ENCODE peak calls at places on chromosome 15, in five cellular contexts. V is IMR-90, X is mesendoderm, E is H1, A is neuronal stem cell. U is an unnamed sample.

GRCh38 chr15:59953392-59953883 is 50.7 kb upstream of the FOXB1 start:
- DNase-seq in E (no peak), A (no peak), X (no peak), V (no peak), U (no peak)

GRCh38 chr15:42679285-42680141 is 57.4 kb downstream of the CDAN1 start:
- DNase-seq in A (no peak), X (no peak), V (no peak), E (no peak), U (no peak)

GRCh38 chr15:60172147-60172546 is 168.0 kb downstream of the FOXB1 start:
- DNase-seq in E (no peak), V (no peak), X (no peak), A (no peak), U (no peak)

GRCh38 chr15:63530235-63530634 is 25.8 kb downstream of the USP3 start:
- DNase-seq in V (no peak), E (no peak), A (no peak), X (no peak), U (no peak)

GRCh38 chr15:96087180-96087886 is 243.2 kb upstream of the NR2F2 start:
- DNase-seq in V (no peak), E (no peak), A (peak), X (peak), U (no peak)

GRCh38 chr15:41043276-41043675 is 72.8 kb downstream of the INO80 start:
- DNase-seq in E (no peak), V (peak), A (no peak), X (no peak), U (peak)

GRCh38 chr15:64742385-64742784 is 33.0 kb downstream of the RBPMS2 start:
- DNase-seq in A (no peak), X (no peak), V (no peak), E (no peak), U (no peak)

GRCh38 chr15:77122576-77122975 is 51.7 kb upstream of the TSPAN3 start:
- DNase-seq in X (no peak), E (no peak), A (no peak), V (no peak), U (no peak)

GRCh38 chr15:31373970-31374369 is 47.3 kb downstream of the KLF13 start:
- DNase-seq in X (no peak), E (no peak), A (no peak), V (no peak), U (no peak)

GRCh38 chr15:96125681-96126080 is 204.8 kb upstream of the NR2F2 start:
- DNase-seq in A (no peak), V (peak), X (peak), E (no peak), U (peak)

GRCh38 chr15:57696146-57696545 is 10.4 kb upstream of the POLR2M start:
- DNase-seq in E (no peak), V (no peak), A (no peak), X (peak), U (no peak)

GRCh38 chr15:66565141-66565595 is 630 bp downstream of the LCTL start:
- DNase-seq in E (no peak), X (no peak), A (no peak), V (no peak), U (no peak)
- H2BK120ac ChIP-seq in E (peak), X (no peak), A (no peak), V (peak), U (no peak)

DNA sequence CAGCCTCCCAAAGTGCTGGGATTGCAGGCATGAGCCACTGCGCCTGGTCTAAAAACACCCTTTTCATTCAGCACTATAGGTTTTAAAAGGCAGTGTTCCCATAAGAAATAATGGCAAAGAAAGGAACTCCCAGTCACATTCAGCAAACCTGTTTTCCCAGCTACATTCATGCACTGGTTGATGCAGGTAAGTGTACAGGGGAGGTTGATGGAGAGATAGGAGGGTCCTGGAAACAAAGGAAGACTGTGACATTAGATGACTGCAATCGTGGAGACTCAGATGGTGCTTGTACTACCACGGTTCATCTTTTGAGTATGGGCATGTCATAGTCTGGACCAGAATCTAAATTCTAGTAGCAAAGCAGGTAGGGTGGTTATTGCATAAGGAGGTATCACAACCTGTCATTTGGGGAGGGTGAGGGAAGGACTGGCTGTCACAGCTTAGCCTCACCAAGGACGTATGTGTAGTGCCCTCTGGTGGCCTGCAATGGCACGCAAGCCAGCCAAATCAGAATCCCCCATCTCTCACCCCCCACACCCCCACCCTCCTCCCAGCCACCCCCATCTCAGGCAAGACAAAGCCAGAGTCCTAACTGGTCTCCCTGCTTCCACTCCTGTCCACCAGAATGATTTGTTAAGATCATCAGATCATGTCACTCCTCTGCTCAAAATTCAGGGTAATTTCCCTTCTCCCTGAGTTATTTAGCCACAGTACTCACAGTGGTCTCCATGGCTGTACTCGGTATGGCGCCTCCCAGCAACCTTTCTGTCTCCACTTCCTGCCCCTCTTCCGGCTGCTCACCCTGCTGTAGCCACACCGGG is 28.8 kb upstream of the UBL7 start:
- DNase-seq in V (peak), X (peak), E (peak), A (peak), U (peak)
- H2BK120ac ChIP-seq in V (no peak), X (no peak), E (no peak), A (no peak), U (no peak)

GRCh38 chr15:100602822-100603393 is 519 bp downstream of the ASB7 start:
- DNase-seq in A (no peak), X (peak), E (peak), V (peak), U (peak)
- H2BK120ac ChIP-seq in A (no peak), X (no peak), E (no peak), V (peak), U (no peak)

GRCh38 chr15:88563638-88564037 is 17.2 kb upstream of the DET1 start:
- DNase-seq in E (no peak), X (no peak), A (no peak), V (peak), U (peak)
- H2BK120ac ChIP-seq in E (no peak), X (no peak), A (no peak), V (no peak), U (no peak)

DNA sequence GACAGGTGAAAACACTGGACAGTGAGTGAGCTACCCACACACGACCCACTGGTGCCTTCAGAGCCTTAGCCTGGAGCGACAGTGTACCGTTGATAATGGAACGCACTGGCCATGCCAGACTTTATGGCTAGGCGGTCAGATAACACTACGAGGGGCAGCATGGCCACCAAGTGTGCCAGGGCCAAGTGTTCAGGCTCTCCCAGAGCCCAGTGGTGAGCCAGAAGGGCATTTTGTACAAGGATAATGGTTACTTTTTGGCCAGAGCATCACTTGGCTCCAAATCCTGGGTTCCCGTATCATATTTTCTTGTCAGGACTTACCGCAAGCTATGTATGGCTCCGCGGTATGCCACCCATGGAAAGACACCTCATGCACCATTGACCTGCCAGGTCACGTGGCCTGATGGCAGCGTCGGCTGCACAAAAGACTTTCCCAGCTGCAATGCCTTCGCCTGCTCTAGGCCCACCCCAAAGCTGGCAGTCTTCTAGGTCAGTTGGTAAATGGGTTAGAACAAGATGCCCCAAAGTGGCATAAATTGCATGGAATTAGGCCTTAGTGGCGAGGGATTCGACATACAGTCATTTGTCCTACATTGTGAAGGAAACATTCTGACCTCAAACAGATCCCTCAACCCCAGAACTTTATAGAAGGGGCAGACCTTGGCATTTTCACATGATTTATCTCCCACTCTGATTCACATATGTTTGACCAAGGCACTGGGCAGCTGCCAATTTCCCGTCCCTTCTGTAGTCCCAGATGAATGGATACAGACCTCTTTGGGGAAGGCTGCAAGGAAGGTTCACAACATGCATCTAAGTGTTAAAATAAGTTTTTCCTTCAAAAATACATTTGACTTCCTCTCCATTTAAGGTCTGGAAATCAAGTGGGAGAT is 12.2 kb upstream of the SLC28A1 start:
- DNase-seq in E (no peak), A (no peak), V (no peak), X (no peak), U (no peak)
- H2BK120ac ChIP-seq in E (no peak), A (no peak), V (no peak), X (no peak), U (no peak)

GRCh38 chr15:92159906-92160841 is 233.5 kb upstream of the ST8SIA2 start:
- DNase-seq in E (no peak), V (no peak), X (peak), A (no peak), U (no peak)
- H2BK120ac ChIP-seq in E (no peak), V (no peak), X (no peak), A (no peak), U (no peak)

DNA sequence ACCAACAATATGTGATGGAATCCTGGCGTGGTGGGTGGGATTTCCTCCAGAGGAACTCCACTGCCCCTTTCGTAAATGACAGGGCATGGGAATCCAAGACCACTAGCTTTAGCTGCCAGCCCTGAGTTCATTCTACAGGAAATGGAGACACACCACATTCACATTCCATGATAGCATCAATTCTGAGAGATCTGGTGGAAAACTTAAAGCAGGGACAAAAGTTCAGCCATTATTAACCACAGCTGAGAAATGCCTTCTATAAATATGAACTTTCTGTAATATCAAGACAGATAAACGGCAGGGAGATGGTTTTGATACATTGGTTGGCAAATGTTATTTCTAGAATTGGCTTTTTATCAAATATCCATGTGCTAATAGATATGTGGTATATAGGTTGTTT is 98.2 kb downstream of the FBN1 start:
- DNase-seq in A (no peak), X (no peak), E (no peak), V (peak), U (peak)
- H2BK120ac ChIP-seq in A (no peak), X (no peak), E (no peak), V (peak), U (no peak)

U was measured in mesenchymal stem cell.